ENCODE peak calls at places on chromosomes 11 and 22, in six cellular contexts. One of them, this sample, is unnamed.
A peak's percentile ranks its signal among the peaks of the same experiment; 100 is the strongest.

GRCh38 chr22:31055322-31056159 is 25.6 kb upstream of the SMTN start:
- DNase-seq in cardiac muscle cell: peak; percentile 99
- DNase-seq in gastrocnemius medialis: peak; percentile 55
- DNase-seq in HCT116: no peak
- DNase-seq in adrenal gland: peak; percentile 67
- DNase-seq in right cardiac atrium: peak; percentile 95
- DNase-seq in this sample: peak; percentile 95

GRCh38 chr11:110507328-110507727 is 77.6 kb downstream of the FDX1 start:
- DNase-seq in adrenal gland: no peak
- DNase-seq in right cardiac atrium: no peak
- DNase-seq in gastrocnemius medialis: no peak
- DNase-seq in HCT116: no peak
- DNase-seq in cardiac muscle cell: no peak
- DNase-seq in this sample: no peak

GRCh38 chr22:19879996-19880785 is 25.5 kb upstream of the GNB1L start:
- DNase-seq in gastrocnemius medialis: no peak
- DNase-seq in HCT116: no peak
- DNase-seq in cardiac muscle cell: no peak
- DNase-seq in adrenal gland: peak; percentile 12
- DNase-seq in right cardiac atrium: peak; percentile 34
- DNase-seq in this sample: no peak

GRCh38 chr11:6505577-6506240 is 8.6 kb downstream of the DNHD1 start:
- DNase-seq in right cardiac atrium: no peak
- DNase-seq in gastrocnemius medialis: no peak
- DNase-seq in HCT116: peak; percentile 40
- DNase-seq in adrenal gland: no peak
- DNase-seq in cardiac muscle cell: peak; percentile 76
- DNase-seq in this sample: no peak

GRCh38 chr11:69183613-69184012 is 27.9 kb downstream of the SMIM38 start:
- DNase-seq in HCT116: no peak
- DNase-seq in cardiac muscle cell: no peak
- DNase-seq in adrenal gland: no peak
- DNase-seq in right cardiac atrium: no peak
- DNase-seq in gastrocnemius medialis: no peak
- DNase-seq in this sample: no peak

GRCh38 chr11:58688779-58689503 is 42.8 kb downstream of the GLYAT start:
- DNase-seq in HCT116: no peak
- DNase-seq in right cardiac atrium: no peak
- DNase-seq in cardiac muscle cell: no peak
- DNase-seq in adrenal gland: no peak
- DNase-seq in gastrocnemius medialis: no peak
- DNase-seq in this sample: no peak

GRCh38 chr11:69630009-69630870 is 10.7 kb upstream of the CCND1 start:
- DNase-seq in adrenal gland: no peak
- DNase-seq in HCT116: no peak
- DNase-seq in gastrocnemius medialis: no peak
- DNase-seq in cardiac muscle cell: no peak
- DNase-seq in right cardiac atrium: no peak
- DNase-seq in this sample: no peak

GRCh38 chr11:133504906-133505305 is 27.4 kb downstream of the OPCML start:
- DNase-seq in adrenal gland: no peak
- DNase-seq in right cardiac atrium: no peak
- DNase-seq in cardiac muscle cell: no peak
- DNase-seq in HCT116: no peak
- DNase-seq in gastrocnemius medialis: no peak
- DNase-seq in this sample: no peak

GRCh38 chr11:69947772-69948255 is 128.6 kb upstream of the FGF3 start:
- DNase-seq in gastrocnemius medialis: no peak
- DNase-seq in adrenal gland: no peak
- DNase-seq in HCT116: peak; percentile 51
- DNase-seq in right cardiac atrium: no peak
- DNase-seq in cardiac muscle cell: no peak
- DNase-seq in this sample: no peak

GRCh38 chr22:31250740-31251330 is 38.7 kb downstream of the LIMK2 start:
- DNase-seq in cardiac muscle cell: peak; percentile 51
- DNase-seq in adrenal gland: no peak
- DNase-seq in gastrocnemius medialis: no peak
- DNase-seq in right cardiac atrium: no peak
- DNase-seq in HCT116: no peak
- DNase-seq in this sample: no peak

GRCh38 chr22:24060375-24060788 is 49.3 kb downstream of the CABIN1 start:
- DNase-seq in cardiac muscle cell: peak; percentile 93
- DNase-seq in adrenal gland: peak; percentile 32
- DNase-seq in gastrocnemius medialis: no peak
- DNase-seq in HCT116: no peak
- DNase-seq in right cardiac atrium: no peak
- DNase-seq in this sample: no peak

GRCh38 chr11:83970061-83970671 is 684.0 kb upstream of the CCDC90B start:
- DNase-seq in HCT116: no peak
- DNase-seq in adrenal gland: no peak
- DNase-seq in right cardiac atrium: no peak
- DNase-seq in cardiac muscle cell: no peak
- DNase-seq in gastrocnemius medialis: no peak
- DNase-seq in this sample: no peak

GRCh38 chr11:107018902-107019493 is 722 bp upstream of the GUCY1A2 start:
- DNase-seq in adrenal gland: peak; percentile 79
- DNase-seq in gastrocnemius medialis: no peak
- DNase-seq in cardiac muscle cell: peak; percentile 83
- DNase-seq in right cardiac atrium: peak; percentile 77
- DNase-seq in HCT116: no peak
- DNase-seq in this sample: peak; percentile 90

GRCh38 chr11:108943853-108944252 is 279.0 kb downstream of the DDX10 start:
- DNase-seq in HCT116: no peak
- DNase-seq in adrenal gland: no peak
- DNase-seq in gastrocnemius medialis: no peak
- DNase-seq in cardiac muscle cell: no peak
- DNase-seq in right cardiac atrium: no peak
- DNase-seq in this sample: no peak

GRCh38 chr11:115528217-115528616 is 24.0 kb upstream of the CADM1 start:
- DNase-seq in cardiac muscle cell: no peak
- DNase-seq in HCT116: no peak
- DNase-seq in gastrocnemius medialis: no peak
- DNase-seq in right cardiac atrium: peak; percentile 59
- DNase-seq in adrenal gland: no peak
- DNase-seq in this sample: no peak

GRCh38 chr11:31636983-31637382 is 127.4 kb downstream of the ELP4 start:
- DNase-seq in adrenal gland: no peak
- DNase-seq in gastrocnemius medialis: no peak
- DNase-seq in HCT116: no peak
- DNase-seq in cardiac muscle cell: no peak
- DNase-seq in right cardiac atrium: no peak
- DNase-seq in this sample: no peak

GRCh38 chr22:29691636-29692326 is 28.0 kb upstream of the CABP7 start:
- DNase-seq in cardiac muscle cell: no peak
- DNase-seq in adrenal gland: no peak
- DNase-seq in HCT116: no peak
- DNase-seq in gastrocnemius medialis: no peak
- DNase-seq in right cardiac atrium: no peak
- DNase-seq in this sample: no peak

GRCh38 chr22:25060522-25061071 is 108.1 kb downstream of the KIAA1671 start:
- DNase-seq in HCT116: no peak
- DNase-seq in cardiac muscle cell: no peak
- DNase-seq in adrenal gland: no peak
- DNase-seq in gastrocnemius medialis: no peak
- DNase-seq in right cardiac atrium: no peak
- DNase-seq in this sample: no peak

GRCh38 chr22:20887375-20887774 is 28.6 kb downstream of the SNAP29 start:
- DNase-seq in adrenal gland: no peak
- DNase-seq in gastrocnemius medialis: no peak
- DNase-seq in right cardiac atrium: no peak
- DNase-seq in cardiac muscle cell: no peak
- DNase-seq in HCT116: no peak
- DNase-seq in this sample: no peak

GRCh38 chr22:27531782-27532530 is 269.6 kb downstream of the MN1 start:
- DNase-seq in right cardiac atrium: no peak
- DNase-seq in adrenal gland: no peak
- DNase-seq in gastrocnemius medialis: no peak
- DNase-seq in cardiac muscle cell: peak; percentile 91
- DNase-seq in HCT116: no peak
- DNase-seq in this sample: no peak

GRCh38 chr11:35031869-35032268 is 107.1 kb upstream of the CD44 start:
- DNase-seq in gastrocnemius medialis: no peak
- DNase-seq in cardiac muscle cell: no peak
- DNase-seq in right cardiac atrium: no peak
- DNase-seq in HCT116: no peak
- DNase-seq in adrenal gland: no peak
- DNase-seq in this sample: peak; percentile 66

GRCh38 chr22:20632518-20632917 is 125.1 kb downstream of the MED15 start:
- DNase-seq in adrenal gland: no peak
- DNase-seq in cardiac muscle cell: no peak
- DNase-seq in right cardiac atrium: no peak
- DNase-seq in gastrocnemius medialis: no peak
- DNase-seq in HCT116: no peak
- DNase-seq in this sample: no peak

GRCh38 chr22:42074153-42074750 is at the start of gene PHETA2:
- DNase-seq in gastrocnemius medialis: no peak
- DNase-seq in adrenal gland: no peak
- DNase-seq in right cardiac atrium: peak; percentile 86
- DNase-seq in HCT116: no peak
- DNase-seq in cardiac muscle cell: peak; percentile 63
- DNase-seq in this sample: no peak

GRCh38 chr22:46661221-46661851 is 41.1 kb downstream of the GRAMD4 start:
- DNase-seq in adrenal gland: peak; percentile 78
- DNase-seq in right cardiac atrium: peak; percentile 40
- DNase-seq in gastrocnemius medialis: no peak
- DNase-seq in HCT116: peak; percentile 62
- DNase-seq in cardiac muscle cell: peak; percentile 71
- DNase-seq in this sample: no peak

GRCh38 chr11:28169816-28170215 is 61.6 kb downstream of the METTL15 start:
- DNase-seq in cardiac muscle cell: peak; percentile 49
- DNase-seq in adrenal gland: no peak
- DNase-seq in gastrocnemius medialis: no peak
- DNase-seq in HCT116: no peak
- DNase-seq in right cardiac atrium: no peak
- DNase-seq in this sample: no peak

GRCh38 chr11:30143098-30143705 is 87.6 kb upstream of the FSHB start:
- DNase-seq in gastrocnemius medialis: no peak
- DNase-seq in cardiac muscle cell: peak; percentile 58
- DNase-seq in HCT116: peak; percentile 16
- DNase-seq in right cardiac atrium: no peak
- DNase-seq in adrenal gland: no peak
- DNase-seq in this sample: no peak

GRCh38 chr11:130715085-130715932 is 201.0 kb downstream of the SNX19 start:
- DNase-seq in gastrocnemius medialis: no peak
- DNase-seq in adrenal gland: no peak
- DNase-seq in right cardiac atrium: no peak
- DNase-seq in HCT116: no peak
- DNase-seq in cardiac muscle cell: no peak
- DNase-seq in this sample: no peak

GRCh38 chr11:82752801-82753200 is 19.1 kb upstream of the FAM181B start:
- DNase-seq in gastrocnemius medialis: no peak
- DNase-seq in HCT116: no peak
- DNase-seq in right cardiac atrium: no peak
- DNase-seq in adrenal gland: no peak
- DNase-seq in cardiac muscle cell: no peak
- DNase-seq in this sample: no peak

GRCh38 chr22:39392341-39392948 is 7.1 kb upstream of the TAB1 start:
- DNase-seq in gastrocnemius medialis: no peak
- DNase-seq in adrenal gland: no peak
- DNase-seq in cardiac muscle cell: peak; percentile 38
- DNase-seq in HCT116: no peak
- DNase-seq in right cardiac atrium: peak; percentile 14
- DNase-seq in this sample: no peak

GRCh38 chr11:396948-397548 is 3.0 kb downstream of the PKP3 start:
- DNase-seq in cardiac muscle cell: peak; percentile 78
- DNase-seq in gastrocnemius medialis: no peak
- DNase-seq in right cardiac atrium: peak; percentile 89
- DNase-seq in adrenal gland: peak; percentile 78
- DNase-seq in HCT116: no peak
- DNase-seq in this sample: no peak
- H3K4me3 ChIP-seq in cardiac muscle cell: no peak overlapping the region
- H3K4me3 ChIP-seq in gastrocnemius medialis: peak overlapping the region; percentile 32
- H3K4me3 ChIP-seq in right cardiac atrium: no peak overlapping the region
- H3K4me3 ChIP-seq in adrenal gland: no peak overlapping the region
- H3K4me3 ChIP-seq in HCT116: no peak overlapping the region
- H3K4me3 ChIP-seq in this sample: no peak overlapping the region

GRCh38 chr11:707817-708420 is 1.9 kb downstream of the EPS8L2 start:
- DNase-seq in cardiac muscle cell: no peak
- DNase-seq in HCT116: no peak
- DNase-seq in gastrocnemius medialis: no peak
- DNase-seq in right cardiac atrium: peak; percentile 51
- DNase-seq in adrenal gland: no peak
- DNase-seq in this sample: no peak
- H3K4me3 ChIP-seq in cardiac muscle cell: no peak overlapping the region
- H3K4me3 ChIP-seq in HCT116: peak overlapping the region; percentile 87
- H3K4me3 ChIP-seq in gastrocnemius medialis: no peak overlapping the region
- H3K4me3 ChIP-seq in right cardiac atrium: no peak overlapping the region
- H3K4me3 ChIP-seq in adrenal gland: no peak overlapping the region
- H3K4me3 ChIP-seq in this sample: no peak overlapping the region

DNA sequence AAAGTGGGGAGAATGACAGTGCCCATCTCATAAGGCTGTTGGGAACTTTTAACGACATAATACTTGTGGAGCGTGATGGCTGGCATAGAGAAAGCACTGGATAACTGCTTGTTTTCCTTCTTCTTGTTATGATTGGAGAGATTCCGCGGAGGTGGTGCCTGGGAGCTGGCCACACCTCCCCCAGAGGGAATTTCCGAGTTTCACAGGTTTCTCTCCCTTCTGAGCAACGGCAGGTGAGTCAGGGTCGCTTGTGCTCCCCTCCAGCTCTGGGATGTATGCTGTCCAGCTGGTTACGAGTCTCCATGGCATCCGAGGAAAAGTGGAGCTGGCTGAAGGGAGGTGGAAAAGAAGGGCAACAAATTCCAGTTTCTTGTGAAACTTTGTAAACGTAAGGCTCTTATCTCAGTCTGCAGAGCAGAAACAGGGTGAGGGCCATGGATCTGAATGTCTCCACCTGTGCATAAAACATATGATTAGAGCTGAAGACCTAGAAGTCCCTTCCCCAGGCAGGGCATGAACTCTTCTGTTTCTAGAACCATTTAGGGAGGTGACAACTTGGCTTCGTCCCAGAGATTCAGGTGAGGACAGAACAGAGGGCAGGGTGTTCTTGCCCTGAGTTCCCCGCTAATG is 10.0 kb upstream of the PLET1 start:
- DNase-seq in cardiac muscle cell: no peak
- DNase-seq in adrenal gland: no peak
- DNase-seq in HCT116: no peak
- DNase-seq in gastrocnemius medialis: no peak
- DNase-seq in right cardiac atrium: no peak
- DNase-seq in this sample: no peak
- H3K4me3 ChIP-seq in cardiac muscle cell: no peak overlapping the region
- H3K4me3 ChIP-seq in adrenal gland: no peak overlapping the region
- H3K4me3 ChIP-seq in HCT116: peak overlapping the region; percentile 53
- H3K4me3 ChIP-seq in gastrocnemius medialis: no peak overlapping the region
- H3K4me3 ChIP-seq in right cardiac atrium: no peak overlapping the region
- H3K4me3 ChIP-seq in this sample: no peak overlapping the region

GRCh38 chr11:79670846-79671245 is 230.0 kb upstream of the TENM4 start:
- DNase-seq in adrenal gland: no peak
- DNase-seq in right cardiac atrium: no peak
- DNase-seq in cardiac muscle cell: no peak
- DNase-seq in HCT116: no peak
- DNase-seq in gastrocnemius medialis: no peak
- DNase-seq in this sample: no peak

GRCh38 chr11:79663012-79663411 is 222.2 kb upstream of the TENM4 start:
- DNase-seq in cardiac muscle cell: no peak
- DNase-seq in gastrocnemius medialis: no peak
- DNase-seq in right cardiac atrium: no peak
- DNase-seq in HCT116: no peak
- DNase-seq in adrenal gland: no peak
- DNase-seq in this sample: no peak

GRCh38 chr11:79672786-79673185 is 232.0 kb upstream of the TENM4 start:
- DNase-seq in cardiac muscle cell: no peak
- DNase-seq in HCT116: no peak
- DNase-seq in right cardiac atrium: no peak
- DNase-seq in adrenal gland: no peak
- DNase-seq in gastrocnemius medialis: no peak
- DNase-seq in this sample: no peak

GRCh38 chr11:79667377-79667776 is 226.5 kb upstream of the TENM4 start:
- DNase-seq in HCT116: no peak
- DNase-seq in adrenal gland: no peak
- DNase-seq in right cardiac atrium: no peak
- DNase-seq in gastrocnemius medialis: no peak
- DNase-seq in cardiac muscle cell: no peak
- DNase-seq in this sample: no peak
- H3K4me3 ChIP-seq in HCT116: no peak overlapping the region
- H3K4me3 ChIP-seq in adrenal gland: no peak overlapping the region
- H3K4me3 ChIP-seq in right cardiac atrium: no peak overlapping the region
- H3K4me3 ChIP-seq in gastrocnemius medialis: no peak overlapping the region
- H3K4me3 ChIP-seq in cardiac muscle cell: no peak overlapping the region
- H3K4me3 ChIP-seq in this sample: no peak overlapping the region